ENCODE peak calls at places on chromosomes 3 and 15, in four cellular contexts. One of them, this sample, is unnamed.

GRCh38 chr15:89105147-89105546 is 16.9 kb downstream of the ABHD2 start:
- DNase-seq in HCT116: no peak
- DNase-seq in K562: no peak
- DNase-seq in HepG2: peak
- DNase-seq in this sample: no peak

GRCh38 chr3:23720885-23721284 is 84.9 kb upstream of the UBE2E1 start:
- DNase-seq in HCT116: no peak
- DNase-seq in K562: no peak
- DNase-seq in HepG2: no peak
- DNase-seq in this sample: no peak

GRCh38 chr15:56165234-56165633 is 78.4 kb downstream of the RFX7 start:
- DNase-seq in HCT116: no peak
- DNase-seq in K562: no peak
- DNase-seq in HepG2: no peak
- DNase-seq in this sample: no peak

GRCh38 chr15:36914962-36915808 is 185.2 kb downstream of the MEIS2 start:
- DNase-seq in HCT116: no peak
- DNase-seq in K562: no peak
- DNase-seq in HepG2: no peak
- DNase-seq in this sample: no peak

GRCh38 chr15:66566963-66567531 is 1.2 kb upstream of the LCTL start:
- DNase-seq in HCT116: peak
- DNase-seq in K562: peak
- DNase-seq in HepG2: peak
- DNase-seq in this sample: peak

GRCh38 chr3:146747051-146747450 is 141.9 kb upstream of the PLSCR5 start:
- DNase-seq in HCT116: no peak
- DNase-seq in K562: no peak
- DNase-seq in HepG2: no peak
- DNase-seq in this sample: no peak

GRCh38 chr3:182740710-182741109 is 52.6 kb upstream of the ATP11B start:
- DNase-seq in HCT116: peak
- DNase-seq in K562: peak
- DNase-seq in HepG2: no peak
- DNase-seq in this sample: no peak

GRCh38 chr15:50562735-50563640 is 16.5 kb upstream of the USP50 start:
- DNase-seq in HCT116: no peak
- DNase-seq in K562: no peak
- DNase-seq in HepG2: no peak
- DNase-seq in this sample: no peak

GRCh38 chr15:76158815-76159214 is 99.0 kb downstream of the TMEM266 start:
- DNase-seq in HCT116: no peak
- DNase-seq in K562: no peak
- DNase-seq in HepG2: no peak
- DNase-seq in this sample: no peak

GRCh38 chr15:76159282-76159681 is 99.5 kb downstream of the TMEM266 start:
- DNase-seq in HCT116: no peak
- DNase-seq in K562: no peak
- DNase-seq in HepG2: no peak
- DNase-seq in this sample: no peak

GRCh38 chr15:76155742-76156141 is 96.0 kb downstream of the TMEM266 start:
- DNase-seq in HCT116: no peak
- DNase-seq in K562: no peak
- DNase-seq in HepG2: no peak
- DNase-seq in this sample: no peak

GRCh38 chr15:76160426-76161152 is 100.8 kb downstream of the TMEM266 start:
- DNase-seq in HCT116: no peak
- DNase-seq in K562: no peak
- DNase-seq in HepG2: no peak
- DNase-seq in this sample: no peak

GRCh38 chr15:76158250-76158649 is 98.5 kb downstream of the TMEM266 start:
- DNase-seq in HCT116: no peak
- DNase-seq in K562: no peak
- DNase-seq in HepG2: no peak
- DNase-seq in this sample: no peak
- TF ChIP-seq TCF7L2 in HCT116: no peak
- TF ChIP-seq TCF7L2 in K562: no peak
- TF ChIP-seq TCF7L2 in HepG2: no peak
- TF ChIP-seq TCF7L2 in this sample: peak

GRCh38 chr15:51735211-51735610 is 2.2 kb downstream of the LYSMD2 start:
- DNase-seq in HCT116: no peak
- DNase-seq in K562: no peak
- DNase-seq in HepG2: no peak
- DNase-seq in this sample: no peak

GRCh38 chr15:51736646-51737537 is 563 bp downstream of the LYSMD2 start:
- DNase-seq in HCT116: no peak
- DNase-seq in K562: peak
- DNase-seq in HepG2: no peak
- DNase-seq in this sample: no peak

GRCh38 chr15:51735611-51736010 is 1.8 kb downstream of the LYSMD2 start:
- DNase-seq in HCT116: no peak
- DNase-seq in K562: no peak
- DNase-seq in HepG2: no peak
- DNase-seq in this sample: no peak

GRCh38 chr15:51737538-51738305 is at the start of gene LYSMD2:
- DNase-seq in HCT116: no peak
- DNase-seq in K562: peak
- DNase-seq in HepG2: no peak
- DNase-seq in this sample: no peak

GRCh38 chr15:51736069-51736468 is 1.4 kb downstream of the LYSMD2 start:
- DNase-seq in HCT116: no peak
- DNase-seq in K562: no peak
- DNase-seq in HepG2: no peak
- DNase-seq in this sample: no peak
- TF ChIP-seq TCF7L2 in HCT116: no peak
- TF ChIP-seq TCF7L2 in K562: no peak
- TF ChIP-seq TCF7L2 in HepG2: no peak
- TF ChIP-seq TCF7L2 in this sample: no peak

GRCh38 chr3:158369279-158369678 is 201.7 kb upstream of the MLF1 start:
- DNase-seq in HCT116: no peak
- DNase-seq in K562: no peak
- DNase-seq in HepG2: no peak
- DNase-seq in this sample: no peak

GRCh38 chr3:158368271-158368670 is 202.7 kb upstream of the MLF1 start:
- DNase-seq in HCT116: no peak
- DNase-seq in K562: no peak
- DNase-seq in HepG2: peak
- DNase-seq in this sample: no peak
- TF ChIP-seq TCF7L2 in HCT116: no peak
- TF ChIP-seq TCF7L2 in K562: no peak
- TF ChIP-seq TCF7L2 in HepG2: no peak
- TF ChIP-seq TCF7L2 in this sample: no peak

GRCh38 chr15:39466428-39466827 is 114.5 kb upstream of the THBS1 start:
- DNase-seq in HCT116: no peak
- DNase-seq in K562: peak
- DNase-seq in HepG2: no peak
- DNase-seq in this sample: no peak
- TF ChIP-seq TCF7L2 in HCT116: no peak
- TF ChIP-seq TCF7L2 in K562: no peak
- TF ChIP-seq TCF7L2 in HepG2: no peak
- TF ChIP-seq TCF7L2 in this sample: no peak

DNA sequence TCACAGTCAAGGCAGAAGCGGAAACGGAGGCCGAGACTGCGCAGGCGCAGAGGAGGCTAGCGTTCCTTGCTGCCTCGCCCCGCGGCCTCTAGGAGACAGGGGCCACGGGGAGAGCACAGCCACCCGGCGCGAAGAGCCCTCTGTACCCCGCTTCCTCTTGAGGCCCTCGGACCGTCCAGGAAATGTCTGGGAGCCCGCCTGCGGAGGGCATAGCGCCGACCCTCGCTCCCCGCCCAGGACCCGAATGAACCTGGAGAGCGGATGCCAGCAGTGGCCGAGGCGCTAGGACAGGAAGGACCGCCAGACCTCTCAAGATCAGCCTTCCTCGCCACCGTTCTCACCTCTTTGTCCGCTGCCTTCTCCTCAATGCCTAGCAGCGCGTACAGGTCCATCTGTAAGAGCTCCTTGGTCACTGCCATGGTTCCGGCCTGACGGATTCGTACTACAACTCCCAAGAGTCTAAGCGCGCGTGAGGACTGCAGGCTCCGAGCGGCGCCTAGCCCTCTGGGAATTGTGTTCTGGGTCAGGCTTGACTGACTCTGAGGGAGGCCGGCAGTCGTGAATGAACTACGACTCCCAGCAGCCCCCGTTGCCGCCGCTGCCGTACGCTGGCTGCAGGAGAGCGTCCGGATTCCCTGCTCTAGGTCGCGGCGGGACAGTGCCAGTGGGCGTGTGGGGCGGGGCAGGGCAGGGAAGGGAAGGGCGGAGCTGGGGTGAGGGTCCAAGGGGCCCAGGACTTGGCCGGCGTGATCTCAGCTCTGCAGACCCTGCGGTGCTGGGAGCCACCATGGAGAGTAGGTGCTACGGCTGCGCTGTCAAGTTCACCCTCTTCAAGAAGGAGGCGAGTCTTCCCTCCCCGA is at the start of the genes DNAJC17 and ZFYVE19:
- DNase-seq in HCT116: peak
- DNase-seq in K562: peak
- DNase-seq in HepG2: peak
- DNase-seq in this sample: peak
- TF ChIP-seq TCF7L2 in HCT116: no peak
- TF ChIP-seq TCF7L2 in K562: no peak
- TF ChIP-seq TCF7L2 in HepG2: no peak
- TF ChIP-seq TCF7L2 in this sample: peak

GRCh38 chr3:13460341-13460736 is 19.8 kb upstream of the HDAC11 start:
- DNase-seq in HCT116: no peak
- DNase-seq in K562: no peak
- DNase-seq in HepG2: no peak
- DNase-seq in this sample: no peak
- TF ChIP-seq TCF7L2 in HCT116: no peak
- TF ChIP-seq TCF7L2 in K562: no peak
- TF ChIP-seq TCF7L2 in HepG2: no peak
- TF ChIP-seq TCF7L2 in this sample: no peak

GRCh38 chr3:194097141-194097880 is 38.6 kb upstream of the HES1 start:
- DNase-seq in HCT116: no peak
- DNase-seq in K562: no peak
- DNase-seq in HepG2: no peak
- DNase-seq in this sample: no peak

GRCh38 chr3:194100856-194101390 is 35.0 kb upstream of the HES1 start:
- DNase-seq in HCT116: no peak
- DNase-seq in K562: no peak
- DNase-seq in HepG2: no peak
- DNase-seq in this sample: no peak

GRCh38 chr3:194098036-194098871 is 37.7 kb upstream of the HES1 start:
- DNase-seq in HCT116: no peak
- DNase-seq in K562: no peak
- DNase-seq in HepG2: no peak
- DNase-seq in this sample: no peak

GRCh38 chr3:194098872-194099183 is 37.1 kb upstream of the HES1 start:
- DNase-seq in HCT116: no peak
- DNase-seq in K562: no peak
- DNase-seq in HepG2: no peak
- DNase-seq in this sample: no peak

GRCh38 chr3:194099215-194099614 is 36.7 kb upstream of the HES1 start:
- DNase-seq in HCT116: no peak
- DNase-seq in K562: no peak
- DNase-seq in HepG2: no peak
- DNase-seq in this sample: no peak
- TF ChIP-seq TCF7L2 in HCT116: no peak
- TF ChIP-seq TCF7L2 in K562: no peak
- TF ChIP-seq TCF7L2 in HepG2: no peak
- TF ChIP-seq TCF7L2 in this sample: no peak

GRCh38 chr3:123479891-123480290 is 31.0 kb upstream of the ADCY5 start:
- DNase-seq in HCT116: no peak
- DNase-seq in K562: no peak
- DNase-seq in HepG2: no peak
- DNase-seq in this sample: no peak
- TF ChIP-seq TCF7L2 in HCT116: no peak
- TF ChIP-seq TCF7L2 in K562: no peak
- TF ChIP-seq TCF7L2 in HepG2: no peak
- TF ChIP-seq TCF7L2 in this sample: no peak